ENCODE peak calls at places on chromosomes 16 and 17, in ten cellular contexts. One of them, this sample, is unnamed.

GRCh38 chr17:76038050-76038449 is 10.9 kb upstream of the EVPL start:
- DNase-seq in fibroblast of the aortic adventitia: no peak
- DNase-seq in PC-9: no peak
- DNase-seq in choroid plexus epithelial cell: no peak
- DNase-seq in tibial nerve: no peak
- DNase-seq in uterus: no peak
- DNase-seq in upper lobe of right lung: no peak
- DNase-seq in heart right ventricle: no peak
- DNase-seq in HL-60: no peak
- DNase-seq in GM12865: no peak
- DNase-seq in this sample: no peak

GRCh38 chr16:57204675-57205074 is 18.5 kb downstream of the RSPRY1 start:
- DNase-seq in fibroblast of the aortic adventitia: no peak
- DNase-seq in PC-9: no peak
- DNase-seq in choroid plexus epithelial cell: no peak
- DNase-seq in tibial nerve: no peak
- DNase-seq in uterus: no peak
- DNase-seq in upper lobe of right lung: no peak
- DNase-seq in heart right ventricle: no peak
- DNase-seq in HL-60: no peak
- DNase-seq in GM12865: no peak
- DNase-seq in this sample: no peak

GRCh38 chr17:31274252-31274651 is 22.8 kb downstream of the OMG start:
- DNase-seq in fibroblast of the aortic adventitia: peak
- DNase-seq in PC-9: no peak
- DNase-seq in choroid plexus epithelial cell: peak
- DNase-seq in tibial nerve: no peak
- DNase-seq in uterus: no peak
- DNase-seq in upper lobe of right lung: no peak
- DNase-seq in heart right ventricle: no peak
- DNase-seq in HL-60: peak
- DNase-seq in GM12865: no peak
- DNase-seq in this sample: peak

GRCh38 chr16:78161023-78161729 is 61.7 kb downstream of the WWOX start:
- DNase-seq in fibroblast of the aortic adventitia: no peak
- DNase-seq in PC-9: no peak
- DNase-seq in choroid plexus epithelial cell: no peak
- DNase-seq in tibial nerve: no peak
- DNase-seq in uterus: no peak
- DNase-seq in upper lobe of right lung: no peak
- DNase-seq in heart right ventricle: no peak
- DNase-seq in HL-60: no peak
- DNase-seq in GM12865: no peak
- DNase-seq in this sample: no peak

GRCh38 chr17:5019475-5019956 is 15.7 kb downstream of the SLC52A1 start:
- DNase-seq in fibroblast of the aortic adventitia: no peak
- DNase-seq in PC-9: no peak
- DNase-seq in choroid plexus epithelial cell: peak
- DNase-seq in tibial nerve: no peak
- DNase-seq in uterus: no peak
- DNase-seq in upper lobe of right lung: no peak
- DNase-seq in heart right ventricle: no peak
- DNase-seq in HL-60: no peak
- DNase-seq in GM12865: peak
- DNase-seq in this sample: peak

GRCh38 chr16:58336332-58337089 is 41.7 kb upstream of the PRSS54 start:
- DNase-seq in fibroblast of the aortic adventitia: peak
- DNase-seq in PC-9: peak
- DNase-seq in choroid plexus epithelial cell: peak
- DNase-seq in tibial nerve: peak
- DNase-seq in uterus: peak
- DNase-seq in upper lobe of right lung: peak
- DNase-seq in heart right ventricle: peak
- DNase-seq in HL-60: peak
- DNase-seq in GM12865: peak
- DNase-seq in this sample: peak

GRCh38 chr16:76985362-76985761 is 205.6 kb upstream of the MON1B start:
- DNase-seq in fibroblast of the aortic adventitia: no peak
- DNase-seq in PC-9: no peak
- DNase-seq in choroid plexus epithelial cell: no peak
- DNase-seq in tibial nerve: no peak
- DNase-seq in uterus: no peak
- DNase-seq in upper lobe of right lung: no peak
- DNase-seq in heart right ventricle: no peak
- DNase-seq in HL-60: no peak
- DNase-seq in GM12865: no peak
- DNase-seq in this sample: no peak

GRCh38 chr17:75896360-75897075 is at the start of gene TRIM65:
- DNase-seq in fibroblast of the aortic adventitia: peak
- DNase-seq in PC-9: peak
- DNase-seq in choroid plexus epithelial cell: peak
- DNase-seq in tibial nerve: peak
- DNase-seq in uterus: peak
- DNase-seq in upper lobe of right lung: peak
- DNase-seq in heart right ventricle: peak
- DNase-seq in HL-60: peak
- DNase-seq in GM12865: peak
- DNase-seq in this sample: peak

GRCh38 chr17:50946223-50946890 is 80.2 kb upstream of the TOB1 start:
- DNase-seq in fibroblast of the aortic adventitia: no peak
- DNase-seq in PC-9: no peak
- DNase-seq in choroid plexus epithelial cell: no peak
- DNase-seq in tibial nerve: no peak
- DNase-seq in uterus: no peak
- DNase-seq in upper lobe of right lung: no peak
- DNase-seq in heart right ventricle: no peak
- DNase-seq in HL-60: no peak
- DNase-seq in GM12865: no peak
- DNase-seq in this sample: no peak

GRCh38 chr17:50944902-50945720 is 79.0 kb upstream of the TOB1 start:
- DNase-seq in fibroblast of the aortic adventitia: no peak
- DNase-seq in PC-9: no peak
- DNase-seq in choroid plexus epithelial cell: no peak
- DNase-seq in tibial nerve: no peak
- DNase-seq in uterus: peak
- DNase-seq in upper lobe of right lung: no peak
- DNase-seq in heart right ventricle: no peak
- DNase-seq in HL-60: no peak
- DNase-seq in GM12865: no peak
- DNase-seq in this sample: no peak

GRCh38 chr17:50943575-50943933 is 77.4 kb upstream of the TOB1 start:
- DNase-seq in fibroblast of the aortic adventitia: no peak
- DNase-seq in PC-9: no peak
- DNase-seq in choroid plexus epithelial cell: no peak
- DNase-seq in tibial nerve: peak
- DNase-seq in uterus: peak
- DNase-seq in upper lobe of right lung: peak
- DNase-seq in heart right ventricle: no peak
- DNase-seq in HL-60: no peak
- DNase-seq in GM12865: no peak
- DNase-seq in this sample: no peak

GRCh38 chr17:50945779-50946222 is 79.6 kb upstream of the TOB1 start:
- DNase-seq in fibroblast of the aortic adventitia: no peak
- DNase-seq in PC-9: no peak
- DNase-seq in choroid plexus epithelial cell: no peak
- DNase-seq in tibial nerve: no peak
- DNase-seq in uterus: peak
- DNase-seq in upper lobe of right lung: no peak
- DNase-seq in heart right ventricle: no peak
- DNase-seq in HL-60: no peak
- DNase-seq in GM12865: no peak
- DNase-seq in this sample: no peak

GRCh38 chr17:50944054-50944901 is 78.1 kb upstream of the TOB1 start:
- DNase-seq in fibroblast of the aortic adventitia: no peak
- DNase-seq in PC-9: peak
- DNase-seq in choroid plexus epithelial cell: peak
- DNase-seq in tibial nerve: peak
- DNase-seq in uterus: peak
- DNase-seq in upper lobe of right lung: peak
- DNase-seq in heart right ventricle: peak
- DNase-seq in HL-60: peak
- DNase-seq in GM12865: peak
- DNase-seq in this sample: peak
- TF ChIP-seq CTCF in fibroblast of the aortic adventitia: peak
- TF ChIP-seq CTCF in PC-9: no peak
- TF ChIP-seq CTCF in choroid plexus epithelial cell: no peak
- TF ChIP-seq CTCF in tibial nerve: peak
- TF ChIP-seq CTCF in uterus: no peak
- TF ChIP-seq CTCF in upper lobe of right lung: no peak
- TF ChIP-seq CTCF in heart right ventricle: no peak
- TF ChIP-seq CTCF in HL-60: no peak
- TF ChIP-seq CTCF in GM12865: no peak
- TF ChIP-seq CTCF in this sample: no peak

GRCh38 chr17:1029912-1030656 is 33.2 kb downstream of the TIMM22 start:
- DNase-seq in fibroblast of the aortic adventitia: no peak
- DNase-seq in PC-9: no peak
- DNase-seq in choroid plexus epithelial cell: no peak
- DNase-seq in tibial nerve: no peak
- DNase-seq in uterus: no peak
- DNase-seq in upper lobe of right lung: no peak
- DNase-seq in heart right ventricle: no peak
- DNase-seq in HL-60: no peak
- DNase-seq in GM12865: no peak
- DNase-seq in this sample: no peak

GRCh38 chr17:1031711-1032110 is 34.8 kb downstream of the TIMM22 start:
- DNase-seq in fibroblast of the aortic adventitia: peak
- DNase-seq in PC-9: no peak
- DNase-seq in choroid plexus epithelial cell: peak
- DNase-seq in tibial nerve: no peak
- DNase-seq in uterus: peak
- DNase-seq in upper lobe of right lung: no peak
- DNase-seq in heart right ventricle: peak
- DNase-seq in HL-60: no peak
- DNase-seq in GM12865: no peak
- DNase-seq in this sample: peak

GRCh38 chr17:1029196-1029911 is 32.4 kb downstream of the TIMM22 start:
- DNase-seq in fibroblast of the aortic adventitia: peak
- DNase-seq in PC-9: no peak
- DNase-seq in choroid plexus epithelial cell: peak
- DNase-seq in tibial nerve: no peak
- DNase-seq in uterus: peak
- DNase-seq in upper lobe of right lung: no peak
- DNase-seq in heart right ventricle: no peak
- DNase-seq in HL-60: no peak
- DNase-seq in GM12865: no peak
- DNase-seq in this sample: peak

GRCh38 chr17:1032391-1032790 is 35.5 kb downstream of the TIMM22 start:
- DNase-seq in fibroblast of the aortic adventitia: no peak
- DNase-seq in PC-9: no peak
- DNase-seq in choroid plexus epithelial cell: no peak
- DNase-seq in tibial nerve: no peak
- DNase-seq in uterus: no peak
- DNase-seq in upper lobe of right lung: no peak
- DNase-seq in heart right ventricle: no peak
- DNase-seq in HL-60: no peak
- DNase-seq in GM12865: no peak
- DNase-seq in this sample: no peak

GRCh38 chr17:1030684-1031557 is 34.0 kb downstream of the TIMM22 start:
- DNase-seq in fibroblast of the aortic adventitia: peak
- DNase-seq in PC-9: no peak
- DNase-seq in choroid plexus epithelial cell: peak
- DNase-seq in tibial nerve: peak
- DNase-seq in uterus: peak
- DNase-seq in upper lobe of right lung: no peak
- DNase-seq in heart right ventricle: no peak
- DNase-seq in HL-60: no peak
- DNase-seq in GM12865: no peak
- DNase-seq in this sample: no peak
- H3K4me3 ChIP-seq in fibroblast of the aortic adventitia: no peak
- H3K4me3 ChIP-seq in PC-9: no peak
- H3K4me3 ChIP-seq in choroid plexus epithelial cell: peak
- H3K4me3 ChIP-seq in tibial nerve: peak
- H3K4me3 ChIP-seq in uterus: peak
- H3K4me3 ChIP-seq in upper lobe of right lung: peak
- H3K4me3 ChIP-seq in heart right ventricle: peak
- H3K4me3 ChIP-seq in HL-60: no peak
- H3K4me3 ChIP-seq in GM12865: no peak
- H3K4me3 ChIP-seq in this sample: no peak

DNA sequence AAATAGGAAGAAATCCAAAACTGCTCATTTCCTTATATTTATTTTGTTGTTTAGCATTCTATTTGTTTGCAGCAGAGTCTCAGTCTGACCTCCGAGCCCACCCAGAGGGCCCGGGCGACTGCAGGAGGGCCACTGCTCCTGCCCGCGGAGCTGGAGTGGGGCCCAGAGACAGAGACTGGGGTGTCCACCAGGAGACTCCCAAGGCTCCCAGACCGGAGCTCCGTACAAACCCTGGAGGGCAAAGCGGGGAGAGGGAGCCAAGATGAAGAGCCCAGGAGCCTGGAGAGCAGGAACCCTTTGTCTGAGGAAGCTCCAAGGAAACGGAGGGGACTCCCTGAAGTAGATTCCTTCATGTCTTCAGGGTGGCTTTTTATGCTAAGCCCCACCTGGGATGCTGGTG is 57.9 kb downstream of the AXIN2 start:
- DNase-seq in fibroblast of the aortic adventitia: no peak
- DNase-seq in PC-9: no peak
- DNase-seq in choroid plexus epithelial cell: no peak
- DNase-seq in tibial nerve: no peak
- DNase-seq in uterus: no peak
- DNase-seq in upper lobe of right lung: no peak
- DNase-seq in heart right ventricle: no peak
- DNase-seq in HL-60: no peak
- DNase-seq in GM12865: no peak
- DNase-seq in this sample: no peak
- TF ChIP-seq CTCF in fibroblast of the aortic adventitia: no peak
- TF ChIP-seq CTCF in PC-9: no peak
- TF ChIP-seq CTCF in choroid plexus epithelial cell: no peak
- TF ChIP-seq CTCF in tibial nerve: no peak
- TF ChIP-seq CTCF in uterus: no peak
- TF ChIP-seq CTCF in upper lobe of right lung: no peak
- TF ChIP-seq CTCF in heart right ventricle: no peak
- TF ChIP-seq CTCF in HL-60: no peak
- TF ChIP-seq CTCF in GM12865: no peak
- TF ChIP-seq CTCF in this sample: no peak

DNA sequence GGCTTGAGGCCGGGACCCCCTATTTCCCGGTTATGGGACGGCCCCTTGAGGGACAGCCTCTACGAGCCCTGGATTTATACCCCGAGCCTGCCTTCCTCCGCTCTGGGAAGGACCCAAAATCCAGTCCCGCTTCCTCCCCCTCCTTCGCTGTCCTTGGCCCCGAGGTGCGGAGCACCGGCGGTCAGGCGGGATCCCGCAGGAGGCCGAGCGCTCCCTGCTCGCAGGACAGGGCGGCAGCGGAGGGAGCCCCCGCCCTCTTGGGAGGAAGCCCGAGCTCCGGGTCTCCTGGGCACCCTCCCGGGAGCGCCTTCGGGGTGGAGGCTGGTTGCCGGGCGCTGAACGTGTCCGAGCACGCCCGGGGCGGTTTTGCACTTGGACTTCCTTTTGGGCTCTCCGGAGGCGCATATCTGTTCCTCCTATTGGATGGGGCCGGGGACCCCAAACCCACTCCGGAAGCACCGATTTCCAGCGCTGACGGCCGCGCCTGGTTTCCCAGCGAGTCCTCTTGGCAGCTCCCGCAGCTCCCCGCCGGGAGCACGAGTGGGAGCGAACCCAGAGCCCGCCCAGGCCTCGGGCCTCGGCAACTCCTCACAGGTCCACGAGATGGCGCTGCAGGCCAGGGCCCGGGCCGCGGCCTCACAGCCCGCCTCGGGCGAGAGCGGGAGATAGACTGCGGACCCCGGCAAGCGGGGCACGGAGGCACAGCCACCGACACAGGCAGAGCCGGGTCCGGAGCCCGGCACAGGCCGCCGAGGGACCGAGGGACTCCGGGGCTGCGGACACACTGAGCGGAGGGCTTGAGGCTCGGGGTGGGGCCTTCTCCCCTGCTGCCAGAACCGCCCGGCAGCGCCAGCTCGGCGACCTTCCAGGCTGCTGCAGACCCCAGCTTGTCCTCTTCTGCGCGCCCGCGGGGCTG is 12.6 kb downstream of the TBX2 start:
- DNase-seq in fibroblast of the aortic adventitia: peak
- DNase-seq in PC-9: peak
- DNase-seq in choroid plexus epithelial cell: peak
- DNase-seq in tibial nerve: peak
- DNase-seq in uterus: peak
- DNase-seq in upper lobe of right lung: peak
- DNase-seq in heart right ventricle: peak
- DNase-seq in HL-60: peak
- DNase-seq in GM12865: peak
- DNase-seq in this sample: peak
- H3K4me3 ChIP-seq in fibroblast of the aortic adventitia: peak
- H3K4me3 ChIP-seq in PC-9: peak
- H3K4me3 ChIP-seq in choroid plexus epithelial cell: peak
- H3K4me3 ChIP-seq in tibial nerve: peak
- H3K4me3 ChIP-seq in uterus: peak
- H3K4me3 ChIP-seq in upper lobe of right lung: peak
- H3K4me3 ChIP-seq in heart right ventricle: peak
- H3K4me3 ChIP-seq in HL-60: peak
- H3K4me3 ChIP-seq in GM12865: peak
- H3K4me3 ChIP-seq in this sample: peak

This sample was measured in cardiac fibroblast.